ENCODE peak calls at places on chromosomes 5 and 9, in six cellular contexts. S is WTC11, N is HepG2, T is A549, M is K562, W is H1. U is an unnamed sample.

GRCh38 chr9:37342895-37343294 is 79.6 kb upstream of the GRHPR start:
- DNase-seq in M (no peak), T (no peak), N (no peak), S (no peak), W (no peak), U (no peak)

GRCh38 chr5:139574641-139575312 is 13.6 kb downstream of the UBE2D2 start:
- DNase-seq in N (peak; percentile 52), T (peak; percentile 44), M (peak; percentile 62), W (no peak), S (no peak), U (peak; percentile 58)

GRCh38 chr9:34899535-34900158 is 58.4 kb upstream of the PHF24 start:
- DNase-seq in T (peak; percentile 75), W (peak; percentile 86), S (peak; percentile 83), M (peak; percentile 76), N (peak; percentile 62), U (peak; percentile 77)

GRCh38 chr5:174612686-174613085 is 111.7 kb upstream of the MSX2 start:
- DNase-seq in W (no peak), S (no peak), M (no peak), T (peak; percentile 33), N (no peak), U (no peak)

GRCh38 chr9:20558609-20559016 is 63.7 kb downstream of the MLLT3 start:
- DNase-seq in N (no peak), M (no peak), T (peak; percentile 53), S (no peak), W (no peak), U (peak; percentile 23)

GRCh38 chr9:88173378-88173999 is 35.2 kb upstream of the SPATA31C2 start:
- DNase-seq in S (peak; percentile 66), M (peak; percentile 76), W (peak; percentile 53), T (peak; percentile 21), N (peak; percentile 80), U (peak; percentile 74)

GRCh38 chr5:53099546-53099945 is 10.0 kb downstream of the MOCS2 start:
- DNase-seq in S (no peak), W (no peak), M (no peak), T (no peak), N (peak; percentile 17), U (no peak)

GRCh38 chr9:5438301-5439162 is 807 bp upstream of the PLGRKT start:
- DNase-seq in T (no peak), S (no peak), M (no peak), W (peak; percentile 45), N (no peak), U (peak; percentile 35)

GRCh38 chr5:168752012-168752411 is 172.8 kb upstream of the PANK3 start:
- DNase-seq in W (no peak), N (no peak), S (no peak), M (no peak), T (no peak), U (no peak)

GRCh38 chr5:52801329-52801728 is 13.6 kb downstream of the ITGA1 start:
- DNase-seq in S (peak; percentile 10), N (no peak), T (no peak), M (peak; percentile 42), W (no peak), U (peak; percentile 48)

GRCh38 chr5:154194348-154195329 is 4.1 kb downstream of the GALNT10 start:
- DNase-seq in S (no peak), W (no peak), T (no peak), N (no peak), M (no peak), U (peak; percentile 25)

GRCh38 chr5:400282-401215 is 42.4 kb upstream of the EXOC3 start:
- DNase-seq in W (peak; percentile 19), S (peak; percentile 39), M (no peak), N (no peak), T (no peak), U (peak; percentile 64)
- TF ChIP-seq JUN in W (no peak), S (no peak), M (no peak), N (no peak), T (no peak), U (no peak)

GRCh38 chr9:125435776-125436612 is 174.4 kb downstream of the GAPVD1 start:
- DNase-seq in T (no peak), S (no peak), M (no peak), N (no peak), W (no peak), U (no peak)
- TF ChIP-seq JUN in T (no peak), S (no peak), M (no peak), N (no peak), W (no peak), U (no peak)

GRCh38 chr5:142461028-142461427 is 136.2 kb upstream of the SPRY4 start:
- DNase-seq in W (no peak), T (no peak), M (no peak), S (no peak), N (no peak), U (no peak)

GRCh38 chr5:142463880-142464279 is 139.1 kb upstream of the SPRY4 start:
- DNase-seq in T (no peak), W (no peak), N (no peak), M (no peak), S (no peak), U (no peak)

GRCh38 chr5:142465476-142465875 is 140.7 kb upstream of the SPRY4 start:
- DNase-seq in M (no peak), W (no peak), S (no peak), T (no peak), N (no peak), U (no peak)

GRCh38 chr5:142466195-142466951 is 141.6 kb upstream of the SPRY4 start:
- DNase-seq in T (no peak), M (peak; percentile 40), N (no peak), S (no peak), W (no peak), U (peak; percentile 34)
- TF ChIP-seq JUN in T (no peak), M (no peak), N (no peak), S (no peak), W (no peak), U (no peak)

GRCh38 chr9:136720251-136720886 is 8.0 kb downstream of the DIPK1B start:
- DNase-seq in N (no peak), T (no peak), M (no peak), W (no peak), S (no peak), U (peak; percentile 23)

GRCh38 chr9:136718463-136719211 is 6.3 kb downstream of the DIPK1B start:
- DNase-seq in M (no peak), T (no peak), W (no peak), S (no peak), N (no peak), U (no peak)

GRCh38 chr9:136720887-136721338 is 8.5 kb downstream of the DIPK1B start:
- DNase-seq in T (no peak), M (no peak), N (no peak), S (no peak), W (no peak), U (no peak)

GRCh38 chr9:136717399-136717798 is 5.0 kb downstream of the DIPK1B start:
- DNase-seq in S (no peak), W (no peak), M (no peak), T (no peak), N (no peak), U (no peak)

GRCh38 chr9:136719212-136719880 is 7.0 kb downstream of the DIPK1B start:
- DNase-seq in S (no peak), M (no peak), T (peak; percentile 50), N (no peak), W (no peak), U (peak; percentile 56)
- TF ChIP-seq JUN in S (no peak), M (no peak), T (no peak), N (no peak), W (no peak), U (no peak)

GRCh38 chr5:72955768-72956323 is at the start of gene FCHO2:
- DNase-seq in N (peak; percentile 90), W (peak; percentile 99), M (peak; percentile 98), S (peak; percentile 99), T (peak; percentile 95), U (peak; percentile 95)

GRCh38 chr5:72956324-72957140 is 691 bp downstream of the FCHO2 start:
- DNase-seq in W (peak; percentile 67), N (peak; percentile 29), S (peak; percentile 34), T (peak; percentile 47), M (peak; percentile 76), U (peak; percentile 70)

GRCh38 chr5:72954389-72954788 is 1.5 kb upstream of the FCHO2 start:
- DNase-seq in M (peak; percentile 52), N (no peak), S (no peak), W (no peak), T (no peak), U (no peak)

GRCh38 chr5:72957337-72957736 is 1.5 kb downstream of the FCHO2 start:
- DNase-seq in W (no peak), S (no peak), M (peak; percentile 30), N (no peak), T (no peak), U (no peak)

GRCh38 chr5:72955143-72955767 is 586 bp upstream of the FCHO2 start:
- DNase-seq in M (peak; percentile 85), T (no peak), N (peak; percentile 64), S (peak; percentile 70), W (no peak), U (no peak)
- TF ChIP-seq JUN in M (no peak), T (no peak), N (no peak), S (no peak), W (no peak), U (no peak)

GRCh38 chr5:85538362-85538761 is 1079.4 kb upstream of the COX7C start:
- DNase-seq in M (no peak), T (no peak), N (no peak), W (no peak), S (no peak), U (no peak)

GRCh38 chr5:85533324-85533723 is 1084.4 kb upstream of the COX7C start:
- DNase-seq in M (no peak), S (no peak), T (no peak), N (no peak), W (no peak), U (no peak)
- TF ChIP-seq JUN in M (no peak), S (no peak), T (no peak), N (no peak), W (no peak), U (no peak)

DNA sequence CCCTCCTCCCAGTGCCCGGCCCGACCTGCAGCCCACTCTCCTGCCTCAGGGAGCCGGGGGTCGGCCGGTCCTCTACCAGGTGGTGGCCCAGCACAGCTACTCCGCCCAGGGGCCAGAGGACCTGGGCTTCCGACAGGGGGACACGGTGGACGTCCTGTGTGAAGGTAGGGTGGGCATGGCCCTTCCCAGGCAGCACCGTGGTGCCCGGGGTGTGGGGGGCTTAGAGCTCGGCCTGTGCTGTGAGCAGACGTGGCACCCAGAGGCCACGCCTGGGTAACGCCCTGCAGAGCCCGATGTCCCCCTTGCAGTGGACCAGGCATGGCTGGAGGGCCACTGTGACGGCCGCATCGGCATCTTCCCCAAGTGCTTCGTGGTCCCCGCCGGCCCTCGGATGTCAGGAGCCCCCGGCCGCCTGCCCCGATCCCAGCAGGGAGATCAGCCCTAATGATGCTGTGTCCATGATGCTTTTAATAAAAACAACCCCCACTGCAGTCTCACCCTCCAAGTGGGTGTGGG is 7.2 kb downstream of the ENTPD8 start:
- DNase-seq in T (no peak), W (no peak), M (no peak), S (no peak), N (no peak), U (no peak)
- TF ChIP-seq JUN in T (no peak), W (no peak), M (no peak), S (no peak), N (no peak), U (no peak)

U was measured in endothelial cell of umbilical vein.